ENCODE peak calls at places on chromosomes 6 and 20, in eight cellular contexts. M is CD8-positive, alpha-beta T cell; U is CD4-positive, alpha-beta T cell; S is thoracic aorta; C is activated CD8-positive, alpha-beta T cell treated with anti-CD3 and anti-CD28 coated beads for 36 hours; N is RWPE1; F is dorsolateral prefrontal cortex; Q is ascending aorta. I is an unnamed sample.

GRCh38 chr6:157864185-157864761 is 41.2 kb downstream of the SNX9 start:
- DNase-seq in M (no peak), U (no peak), S (no peak), C (no peak), N (no peak), F (no peak), Q (no peak), I (no peak)

GRCh38 chr6:156102129-156102528 is 646.5 kb upstream of the NOX3 start:
- DNase-seq in M (no peak), U (no peak), S (no peak), C (peak), N (no peak), F (no peak), Q (no peak), I (no peak)

GRCh38 chr6:96899019-96899418 is 1.3 kb upstream of the NDUFAF4 start:
- DNase-seq in M (no peak), U (no peak), S (no peak), C (peak), N (peak), F (peak), Q (no peak), I (no peak)

GRCh38 chr6:169188051-169188863 is 65.4 kb downstream of the THBS2 start:
- DNase-seq in M (no peak), U (no peak), S (no peak), C (peak), N (peak), F (no peak), Q (no peak), I (peak)

GRCh38 chr6:100774681-100775080 is 106.4 kb downstream of the ASCC3 start:
- DNase-seq in M (no peak), U (no peak), S (no peak), C (no peak), N (no peak), F (no peak), Q (no peak), I (no peak)

GRCh38 chr6:109308018-109308492 is 74.2 kb downstream of the CD164 start:
- DNase-seq in M (no peak), U (no peak), S (peak), C (peak), N (peak), F (no peak), Q (peak), I (no peak)

GRCh38 chr6:14108571-14109410 is 8.8 kb upstream of the CD83 start:
- DNase-seq in M (no peak), U (no peak), S (no peak), C (peak), N (no peak), F (no peak), Q (no peak), I (no peak)

GRCh38 chr20:44738779-44739477 is 6.7 kb upstream of the KCNK15 start:
- DNase-seq in M (no peak), U (peak), S (no peak), C (peak), N (peak), F (peak), Q (no peak), I (no peak)

GRCh38 chr6:136090929-136091328 is 159.2 kb downstream of the MTFR2 start:
- DNase-seq in M (no peak), U (no peak), S (no peak), C (no peak), N (no peak), F (no peak), Q (no peak), I (no peak)

GRCh38 chr20:58153121-58153520 is 75.3 kb downstream of the ANKRD60 start:
- DNase-seq in M (no peak), U (no peak), S (no peak), C (no peak), N (no peak), F (no peak), Q (no peak), I (no peak)

GRCh38 chr20:58148891-58149290 is 79.6 kb downstream of the ANKRD60 start:
- DNase-seq in M (no peak), U (no peak), S (peak), C (no peak), N (no peak), F (no peak), Q (peak), I (no peak)

GRCh38 chr20:58147628-58148370 is 80.7 kb downstream of the ANKRD60 start:
- DNase-seq in M (no peak), U (no peak), S (no peak), C (no peak), N (no peak), F (no peak), Q (no peak), I (no peak)

GRCh38 chr20:58149412-58150091 is 78.9 kb downstream of the ANKRD60 start:
- DNase-seq in M (no peak), U (no peak), S (no peak), C (no peak), N (peak), F (no peak), Q (no peak), I (no peak)

GRCh38 chr20:58150772-58151171 is 77.7 kb downstream of the ANKRD60 start:
- DNase-seq in M (no peak), U (no peak), S (no peak), C (peak), N (no peak), F (no peak), Q (no peak), I (no peak)
- TF ChIP-seq CTCF in M (no peak), U (no peak), S (no peak), C (no peak), N (no peak), F (no peak), Q (no peak), I (no peak)

GRCh38 chr6:68911334-68911733 is 276.3 kb downstream of the ADGRB3 start:
- DNase-seq in M (no peak), U (no peak), S (no peak), C (no peak), N (no peak), F (no peak), Q (no peak), I (no peak)
- TF ChIP-seq CTCF in M (no peak), U (no peak), S (no peak), C (no peak), N (no peak), F (no peak), Q (no peak), I (no peak)

DNA sequence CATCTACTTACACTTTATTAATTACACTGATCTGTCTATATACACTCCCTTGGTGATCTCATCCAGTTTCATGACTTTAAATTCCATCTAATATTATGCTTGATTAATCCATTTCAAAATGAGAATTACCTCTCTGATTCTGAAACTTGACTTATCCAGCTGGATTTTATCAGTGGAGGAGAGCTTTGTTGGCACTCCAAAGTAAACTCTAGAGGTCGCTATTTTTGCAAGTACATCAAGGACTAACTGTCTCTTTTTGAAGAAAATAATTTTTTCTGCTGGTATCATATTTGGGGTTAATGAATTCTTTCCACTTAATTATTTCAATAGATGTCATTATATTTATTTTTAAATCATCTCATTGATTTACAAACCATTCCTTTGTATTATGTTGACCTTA is 630.3 kb upstream of the MAN1A1 start:
- DNase-seq in M (no peak), U (no peak), S (no peak), C (no peak), N (no peak), F (no peak), Q (no peak), I (no peak)
- TF ChIP-seq CTCF in M (no peak), U (no peak), S (no peak), C (no peak), N (no peak), F (no peak), Q (no peak), I (peak)

DNA sequence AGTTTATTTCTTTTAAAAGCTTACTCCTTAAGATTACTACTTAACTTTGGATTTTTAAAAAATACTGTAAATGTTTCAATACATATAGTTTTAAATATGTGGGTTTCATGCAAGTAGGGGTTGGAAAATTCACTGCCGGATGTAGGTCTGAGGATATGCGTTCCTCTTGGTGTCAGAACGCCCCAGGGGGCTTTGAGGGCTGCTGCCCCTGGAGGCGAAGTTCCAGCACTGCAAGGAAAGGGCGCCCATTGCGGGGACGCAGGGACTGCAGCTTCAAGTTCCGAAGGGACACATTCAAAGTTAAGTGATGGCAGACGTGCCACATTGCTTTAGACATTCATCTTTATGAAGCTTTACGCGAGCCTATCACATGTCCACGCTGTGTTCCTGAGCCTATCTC is 152.9 kb downstream of the SOD2 start:
- DNase-seq in M (no peak), U (no peak), S (no peak), C (peak), N (no peak), F (no peak), Q (no peak), I (no peak)
- TF ChIP-seq CTCF in M (no peak), U (no peak), S (no peak), C (peak), N (peak), F (peak), Q (no peak), I (no peak)

GRCh38 chr6:48736486-48737206 is 625.6 kb upstream of the PTCHD4 start:
- DNase-seq in M (no peak), U (no peak), S (no peak), C (no peak), N (no peak), F (no peak), Q (no peak), I (no peak)
- TF ChIP-seq CTCF in M (no peak), U (no peak), S (no peak), C (no peak), N (no peak), F (no peak), Q (no peak), I (peak)